ENCODE peak calls at places on chromosomes 2 and 18, in nine cellular contexts. R is sigmoid colon, H is tibial nerve, L is K562, N is HepG2, F is transverse colon, S is ovary, M is upper lobe of left lung, D is GM12878. G is an unnamed sample.

GRCh38 chr2:141187063-141187429 is 943.8 kb downstream of the LRP1B start:
- DNase-seq in N (no peak), F (no peak), D (no peak), R (no peak), M (no peak), L (no peak), S (no peak), H (no peak), G (no peak)

GRCh38 chr2:219645631-219646527 is 18.4 kb downstream of the SLC4A3 start:
- DNase-seq in D (no peak), H (no peak), S (peak), R (no peak), F (no peak), M (peak), N (peak), L (no peak), G (no peak)

GRCh38 chr2:152477347-152478092 is 142.5 kb downstream of the FMNL2 start:
- DNase-seq in D (no peak), F (no peak), L (no peak), S (no peak), M (no peak), N (no peak), H (no peak), R (no peak), G (no peak)

GRCh38 chr2:16326736-16327300 is 338.8 kb downstream of the CYRIA start:
- DNase-seq in D (no peak), M (no peak), H (no peak), R (no peak), S (no peak), F (no peak), L (no peak), N (no peak), G (no peak)

GRCh38 chr2:106882658-106883057 is 3.3 kb downstream of the ST6GAL2 start:
- DNase-seq in R (no peak), D (no peak), H (no peak), S (no peak), N (no peak), M (no peak), L (no peak), F (no peak), G (no peak)

GRCh38 chr2:200121931-200122330 is 166.5 kb downstream of the MAIP1 start:
- DNase-seq in D (no peak), F (no peak), H (no peak), R (no peak), L (no peak), S (no peak), M (no peak), N (no peak), G (no peak)

GRCh38 chr2:10572693-10573092 is 117.1 kb downstream of the NOL10 start:
- DNase-seq in L (no peak), M (no peak), F (no peak), N (no peak), H (no peak), S (no peak), D (no peak), R (no peak), G (no peak)

GRCh38 chr2:234881413-234882241 is 70.2 kb upstream of the SH3BP4 start:
- DNase-seq in F (peak), D (no peak), M (peak), S (peak), R (peak), L (peak), N (peak), H (peak), G (peak)

GRCh38 chr2:122734756-122735155 is 979.3 kb downstream of the TSN start:
- DNase-seq in D (no peak), L (no peak), S (no peak), M (no peak), H (no peak), R (no peak), N (no peak), F (no peak), G (no peak)

GRCh38 chr2:119387381-119388129 is 20.8 kb downstream of the DBI start:
- DNase-seq in M (peak), R (peak), F (peak), D (peak), L (peak), N (peak), H (peak), S (peak), G (peak)

GRCh38 chr2:202290970-202291369 is 25.4 kb downstream of the NOP58 start:
- DNase-seq in N (no peak), R (no peak), D (no peak), L (no peak), S (no peak), M (no peak), F (no peak), H (no peak), G (no peak)

GRCh38 chr18:11154369-11154982 is 5.1 kb upstream of the PIEZO2 start:
- DNase-seq in D (peak), S (no peak), M (no peak), N (peak), L (peak), F (no peak), R (no peak), H (no peak), G (no peak)

GRCh38 chr2:68185541-68186164 is 28.0 kb downstream of the PNO1 start:
- DNase-seq in N (peak), H (no peak), M (peak), F (peak), L (peak), S (no peak), D (peak), R (no peak), G (no peak)

GRCh38 chr2:196718796-196719564 is 79.5 kb downstream of the CCDC150 start:
- DNase-seq in S (no peak), M (no peak), R (no peak), F (no peak), L (peak), D (no peak), N (peak), H (peak), G (no peak)

DNA sequence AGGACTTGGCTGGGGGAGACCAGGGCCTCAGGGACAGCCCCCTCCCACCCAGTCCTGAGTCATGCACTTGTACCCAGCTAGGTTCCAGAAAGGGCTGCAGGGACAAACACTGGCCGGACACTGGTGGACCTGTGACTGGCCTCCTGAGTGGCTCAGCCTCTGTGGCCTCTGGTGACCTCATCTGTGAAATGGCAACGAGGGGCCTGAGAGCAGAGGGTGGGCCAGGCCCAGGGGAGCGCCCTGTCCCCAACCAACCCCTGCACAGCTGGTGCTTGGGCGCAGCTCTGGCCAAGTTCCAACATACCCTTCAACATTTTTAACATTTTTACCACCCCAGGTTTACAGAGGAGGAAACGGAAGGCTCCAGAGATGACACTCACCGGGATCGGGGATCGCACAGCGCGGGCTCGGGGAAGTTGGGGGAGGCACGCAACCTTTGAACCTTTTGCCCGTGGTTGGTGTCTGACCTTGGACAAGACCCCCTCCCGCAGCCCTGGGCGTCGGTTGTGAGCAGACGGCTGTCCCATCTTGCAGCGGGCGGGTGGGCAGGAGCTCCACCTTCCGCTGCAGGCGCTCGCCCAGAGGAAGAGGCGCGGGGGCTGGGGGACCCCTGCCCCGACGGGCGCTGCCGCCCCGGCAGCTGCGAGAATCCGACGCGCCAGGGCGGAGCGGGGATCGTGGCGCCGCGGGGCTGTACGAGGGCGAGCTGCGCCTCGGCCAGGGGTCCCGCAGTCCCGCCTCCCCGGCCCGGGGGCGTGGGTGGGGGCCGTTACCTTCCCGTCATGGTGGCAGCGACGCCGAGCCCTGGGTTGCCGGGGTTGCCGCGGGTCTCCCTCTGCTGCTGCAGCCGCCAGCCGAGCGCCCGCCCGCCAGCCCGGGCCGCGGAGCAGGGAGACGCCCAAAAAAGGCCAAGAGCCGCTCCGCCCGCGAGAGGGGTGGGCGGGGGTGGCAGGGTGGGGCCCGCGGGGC is 805 bp downstream of the LIMS2 start:
- DNase-seq in H (no peak), F (no peak), M (peak), L (no peak), S (no peak), N (no peak), R (peak), D (no peak), G (peak)
- TF ChIP-seq POLR2A in H (no peak), F (no peak), M (no peak), L (no peak), S (no peak), N (no peak), R (no peak), D (no peak), G (no peak)

GRCh38 chr2:221068123-221068522 is 504.0 kb downstream of the EPHA4 start:
- DNase-seq in L (no peak), F (no peak), S (no peak), H (no peak), M (no peak), N (no peak), R (no peak), D (no peak), G (no peak)
- TF ChIP-seq EP300 in L (no peak), F (no peak), S (no peak), H (no peak), M (no peak), N (no peak), R (no peak), D (no peak), G (no peak)

GRCh38 chr18:46916551-46917107 is 678 bp downstream of the PIAS2 start:
- DNase-seq in D (no peak), S (no peak), N (peak), H (no peak), F (no peak), L (peak), R (no peak), M (no peak), G (no peak)

GRCh38 chr18:46915800-46916550 is 1.3 kb downstream of the PIAS2 start:
- DNase-seq in F (no peak), N (no peak), M (no peak), S (no peak), R (no peak), H (no peak), L (no peak), D (no peak), G (no peak)

GRCh38 chr18:46920067-46920466 is 2.7 kb downstream of the KATNAL2 start:
- DNase-seq in N (no peak), D (no peak), L (no peak), R (no peak), M (no peak), H (no peak), F (no peak), S (no peak), G (peak)

GRCh38 chr18:46917808-46918600 is 602 bp downstream of the KATNAL2 start:
- DNase-seq in D (no peak), L (peak), F (peak), N (no peak), S (peak), H (no peak), M (no peak), R (no peak), G (no peak)

GRCh38 chr18:46917108-46917807 is at the start of the genes KATNAL2 and PIAS2:
- DNase-seq in F (peak), S (peak), N (peak), D (no peak), M (peak), R (peak), L (peak), H (peak), G (peak)
- TF ChIP-seq POLR2A in F (peak), S (no peak), N (peak), D (peak), M (peak), R (peak), L (peak), H (peak), G (no peak)

GRCh38 chr2:20224191-20224715 is 677 bp downstream of the SDC1 start:
- DNase-seq in S (no peak), D (no peak), M (no peak), R (no peak), L (no peak), F (no peak), H (no peak), N (no peak), G (no peak)
- TF ChIP-seq EP300 in S (no peak), D (no peak), M (no peak), R (no peak), L (no peak), F (no peak), H (no peak), N (no peak), G (no peak)

G was measured in stomach.